ENCODE peak calls at places on chromosomes 11 and 22, in five cellular contexts. E is heart left ventricle, X is NCI-H510A treated with DMSO at 0.1 percent for 48 hours, F is HEK293T, Z is fibroblast of the conjunctiva. A is an unnamed sample.

GRCh38 chr11:14538926-14539554 is 18.9 kb upstream of the PSMA1 start:
- DNase-seq in E (no peak), X (no peak), F (no peak), Z (no peak), A (no peak)

GRCh38 chr11:279966-280761 is 2.0 kb downstream of the NLRP6 start:
- DNase-seq in E (peak), X (no peak), F (no peak), Z (no peak), A (peak)

GRCh38 chr11:79617561-79617960 is 176.7 kb upstream of the TENM4 start:
- DNase-seq in E (no peak), X (no peak), F (no peak), Z (no peak), A (no peak)

GRCh38 chr11:126148317-126148716 is 63.1 kb downstream of the RPUSD4 start:
- DNase-seq in E (no peak), X (no peak), F (no peak), Z (no peak), A (no peak)

GRCh38 chr22:46731246-46732040 is 6.6 kb downstream of the CERK start:
- DNase-seq in E (no peak), X (peak), F (no peak), Z (no peak), A (no peak)

GRCh38 chr11:68584097-68584496 is 100.2 kb upstream of the GAL start:
- DNase-seq in E (peak), X (peak), F (peak), Z (no peak), A (peak)

GRCh38 chr11:23405350-23405937 is 545.2 kb upstream of the CCDC179 start:
- DNase-seq in E (peak), X (no peak), F (no peak), Z (no peak), A (no peak)

GRCh38 chr22:36365020-36365411 is 22.8 kb downstream of the MYH9 start:
- DNase-seq in E (no peak), X (peak), F (no peak), Z (peak), A (no peak)

GRCh38 chr22:44889233-44889878 is 120.4 kb downstream of the PHF21B start:
- DNase-seq in E (no peak), X (no peak), F (peak), Z (no peak), A (no peak)

GRCh38 chr22:27100323-27100722 is 442.9 kb downstream of the MIAT start:
- DNase-seq in E (no peak), X (peak), F (no peak), Z (no peak), A (no peak)

GRCh38 chr22:40436460-40437431 is 66.4 kb downstream of the SGSM3 start:
- DNase-seq in E (no peak), X (peak), F (peak), Z (peak), A (peak)

GRCh38 chr11:115712296-115712695 is 208.1 kb upstream of the CADM1 start:
- DNase-seq in E (no peak), X (no peak), F (no peak), Z (no peak), A (no peak)

GRCh38 chr22:28799125-28799833 is 1.1 kb downstream of the XBP1 start:
- DNase-seq in E (no peak), X (peak), F (peak), Z (peak), A (peak)

GRCh38 chr22:44037519-44038370 is 13.6 kb downstream of the PARVB start:
- DNase-seq in E (no peak), X (no peak), F (no peak), Z (peak), A (no peak)

GRCh38 chr11:69636512-69636866 is 4.5 kb upstream of the CCND1 start:
- DNase-seq in E (peak), X (no peak), F (no peak), Z (no peak), A (peak)